ENCODE peak calls at places on chromosome 18, in nine cellular contexts. R is nephron progenitor cell, Y is Calu3, I is lower lobe of right lung, D is GM12878, L is hepatocyte, S is fibroblast of lung, O is IMR-90, F is fibroblast of mammary gland. U is an unnamed sample.

GRCh38 chr18:22434973-22435608 is 17.4 kb upstream of the CTAGE1 start:
- DNase-seq in R (no peak), Y (no peak), I (no peak), D (no peak), L (no peak), S (peak; percentile 65), O (peak; percentile 91), F (peak; percentile 93), U (no peak)

GRCh38 chr18:40810371-40810770 is 1144.7 kb upstream of the PIK3C3 start:
- DNase-seq in R (no peak), Y (no peak), I (no peak), D (no peak), L (peak; percentile 23), S (peak; percentile 64), O (peak; percentile 51), F (peak; percentile 52), U (no peak)

GRCh38 chr18:79400591-79401381 is 5.1 kb downstream of the NFATC1 start:
- DNase-seq in R (peak; percentile 39), Y (no peak), I (peak; percentile 51), D (peak; percentile 24), L (no peak), S (no peak), O (no peak), F (no peak), U (peak; percentile 89)

GRCh38 chr18:80086281-80086680 is 22.8 kb upstream of the ADNP2 start:
- DNase-seq in R (no peak), Y (no peak), I (no peak), D (no peak), L (no peak), S (no peak), O (peak; percentile 49), F (no peak), U (no peak)

GRCh38 chr18:68985172-68985820 is 187.4 kb downstream of the CCDC102B start:
- DNase-seq in R (no peak), Y (no peak), I (no peak), D (no peak), L (no peak), S (no peak), O (no peak), F (no peak), U (no peak)

GRCh38 chr18:45974088-45974536 is 7.0 kb upstream of the EPG5 start:
- DNase-seq in R (peak; percentile 47), Y (peak; percentile 62), I (no peak), D (peak; percentile 32), L (peak; percentile 75), S (peak; percentile 92), O (peak; percentile 86), F (peak; percentile 88), U (peak; percentile 46)

GRCh38 chr18:31058897-31059296 is 16.4 kb upstream of the DSC3 start:
- DNase-seq in R (no peak), Y (no peak), I (no peak), D (no peak), L (no peak), S (no peak), O (no peak), F (no peak), U (no peak)

GRCh38 chr18:59898609-59899297 is 1.0 kb upstream of the PMAIP1 start:
- DNase-seq in R (no peak), Y (no peak), I (no peak), D (no peak), L (no peak), S (peak; percentile 49), O (no peak), F (no peak), U (peak; percentile 38)

GRCh38 chr18:22018366-22018765 is 151.0 kb upstream of the GATA6 start:
- DNase-seq in R (no peak), Y (no peak), I (no peak), D (no peak), L (peak; percentile 47), S (no peak), O (no peak), F (no peak), U (no peak)

GRCh38 chr18:3321133-3321812 is 59.3 kb downstream of the MYL12B start:
- DNase-seq in R (no peak), Y (peak; percentile 77), I (no peak), D (no peak), L (peak; percentile 48), S (peak; percentile 96), O (peak; percentile 96), F (peak; percentile 98), U (no peak)

GRCh38 chr18:6605115-6605869 is 124.2 kb upstream of the ARHGAP28 start:
- DNase-seq in R (no peak), Y (no peak), I (no peak), D (no peak), L (peak; percentile 15), S (peak; percentile 76), O (peak; percentile 53), F (peak; percentile 43), U (no peak)

GRCh38 chr18:63890950-63891304 is 3.4 kb downstream of the SERPINB2 start:
- DNase-seq in R (no peak), Y (no peak), I (no peak), D (no peak), L (no peak), S (no peak), O (peak; percentile 18), F (peak; percentile 12), U (peak; percentile 55)

GRCh38 chr18:75161629-75162028 is 47.3 kb downstream of the PTGR3 start:
- DNase-seq in R (no peak), Y (peak; percentile 74), I (no peak), D (no peak), L (no peak), S (no peak), O (no peak), F (no peak), U (peak; percentile 47)

GRCh38 chr18:43662657-43663056 is 385.4 kb upstream of the SYT4 start:
- DNase-seq in R (no peak), Y (peak; percentile 6), I (no peak), D (no peak), L (peak; percentile 21), S (peak; percentile 92), O (peak; percentile 93), F (peak; percentile 94), U (no peak)

GRCh38 chr18:58144671-58145285 is 100.8 kb downstream of the NEDD4L start:
- DNase-seq in R (no peak), Y (no peak), I (no peak), D (no peak), L (no peak), S (no peak), O (no peak), F (no peak), U (no peak)

GRCh38 chr18:3217930-3218647 is 1.7 kb downstream of the MYOM1 start:
- DNase-seq in R (no peak), Y (peak; percentile 54), I (no peak), D (no peak), L (peak; percentile 82), S (peak; percentile 20), O (no peak), F (peak; percentile 16), U (no peak)

GRCh38 chr18:2002604-2003003 is 568.7 kb downstream of the METTL4 start:
- DNase-seq in R (no peak), Y (no peak), I (no peak), D (no peak), L (peak; percentile 21), S (no peak), O (no peak), F (no peak), U (no peak)

GRCh38 chr18:23970161-23971153 is 44.1 kb upstream of the TTC39C start:
- DNase-seq in R (no peak), Y (no peak), I (no peak), D (peak; percentile 42), L (no peak), S (no peak), O (no peak), F (no peak), U (peak; percentile 21)

DNA sequence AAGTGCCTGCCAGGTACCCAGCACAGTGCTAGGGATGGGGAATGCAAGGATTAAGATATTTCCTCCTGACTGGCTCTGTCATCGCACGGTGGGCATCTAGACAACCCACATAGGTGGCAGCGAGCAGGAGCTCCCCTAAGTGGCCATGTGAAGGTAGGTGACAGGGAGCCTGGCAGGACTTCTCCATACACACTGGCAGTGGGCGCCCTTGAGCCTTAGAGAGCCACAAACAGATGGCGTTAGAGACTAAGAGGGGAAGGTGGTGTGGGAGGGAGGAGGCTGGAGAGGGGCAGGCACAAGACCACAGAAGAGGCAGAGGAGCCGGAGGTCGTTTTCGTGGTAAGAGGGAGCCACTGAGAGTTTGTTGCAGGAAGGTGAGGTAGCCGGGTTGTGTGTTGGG is 15.2 kb downstream of the PRELID3A start:
- DNase-seq in R (no peak), Y (peak; percentile 57), I (no peak), D (no peak), L (no peak), S (no peak), O (no peak), F (no peak), U (no peak)
- TF ChIP-seq CTCF in R (no peak), Y (peak; percentile 19), I (no peak), D (peak; percentile 42), L (no peak), S (no peak), O (no peak), F (no peak), U (peak; percentile 2)

DNA sequence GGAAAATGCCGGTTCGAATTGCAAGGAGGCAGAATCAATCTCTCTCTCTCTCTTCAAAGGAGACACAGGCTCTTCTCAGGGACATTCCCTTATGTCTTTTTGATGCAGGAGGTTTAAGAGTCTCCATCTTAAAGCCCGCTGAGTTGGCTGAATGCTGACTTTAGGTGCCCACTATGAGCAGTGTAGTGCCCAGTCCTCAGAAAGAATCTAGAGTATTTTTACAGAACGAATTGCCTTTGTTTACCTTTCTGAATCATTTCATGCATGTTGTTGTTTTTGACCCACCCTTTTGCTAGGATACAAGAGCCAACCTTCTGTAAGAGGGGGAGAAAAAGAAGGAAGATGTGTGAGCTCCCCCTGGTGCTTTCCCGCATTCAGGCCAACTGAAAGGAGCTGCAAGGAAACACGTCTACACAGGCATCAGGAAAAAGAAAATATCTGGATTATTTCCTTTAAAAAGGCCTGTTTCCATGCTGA is 193.5 kb upstream of the TCF4 start:
- DNase-seq in R (peak; percentile 46), Y (peak; percentile 40), I (no peak), D (no peak), L (peak; percentile 73), S (peak; percentile 83), O (peak; percentile 77), F (peak; percentile 79), U (peak; percentile 15)
- TF ChIP-seq CTCF in R (peak; percentile 68), Y (peak; percentile 50), I (peak; percentile 57), D (no peak), L (peak; percentile 76), S (peak; percentile 83), O (peak; percentile 80), F (peak; percentile 91), U (no peak)

GRCh38 chr18:37334494-37335125 is 231.0 kb downstream of the CELF4 start:
- DNase-seq in R (no peak), Y (no peak), I (no peak), D (no peak), L (no peak), S (peak; percentile 5), O (peak; percentile 46), F (peak; percentile 73), U (no peak)
- TF ChIP-seq CTCF in R (no peak), Y (no peak), I (no peak), D (no peak), L (no peak), S (no peak), O (no peak), F (no peak), U (no peak)

GRCh38 chr18:33495278-33495677 is 54.8 kb upstream of the CCDC178 start:
- DNase-seq in R (peak; percentile 29), Y (peak; percentile 28), I (no peak), D (peak; percentile 2), L (peak; percentile 64), S (peak; percentile 81), O (peak; percentile 13), F (peak; percentile 42), U (peak; percentile 14)
- TF ChIP-seq CTCF in R (peak; percentile 67), Y (peak; percentile 26), I (no peak), D (peak; percentile 40), L (peak; percentile 56), S (peak; percentile 32), O (peak; percentile 30), F (peak; percentile 42), U (peak; percentile 31)

U was measured in GM20000.